ENCODE peak calls at places on chromosomes 1 and 21, in six cellular contexts. One of them, this sample, is unnamed.

GRCh38 chr1:171279234-171279633 is 30.9 kb downstream of the FMO1 start:
- DNase-seq in HT1080: no peak
- DNase-seq in heart left ventricle: no peak
- DNase-seq in foreskin keratinocyte: no peak
- DNase-seq in brain microvascular endothelial cell: no peak
- DNase-seq in suprapubic skin: no peak
- DNase-seq in this sample: no peak

GRCh38 chr1:17595602-17595925 is 56.1 kb downstream of the ARHGEF10L start:
- DNase-seq in suprapubic skin: no peak
- DNase-seq in heart left ventricle: no peak
- DNase-seq in foreskin keratinocyte: no peak
- DNase-seq in HT1080: no peak
- DNase-seq in brain microvascular endothelial cell: no peak
- DNase-seq in this sample: peak

GRCh38 chr21:27423073-27423472 is 456.2 kb upstream of the ADAMTS5 start:
- DNase-seq in foreskin keratinocyte: peak
- DNase-seq in brain microvascular endothelial cell: peak
- DNase-seq in heart left ventricle: peak
- DNase-seq in HT1080: peak
- DNase-seq in suprapubic skin: peak
- DNase-seq in this sample: no peak

GRCh38 chr21:41345934-41346685 is 15.7 kb upstream of the MX2 start:
- DNase-seq in suprapubic skin: no peak
- DNase-seq in brain microvascular endothelial cell: no peak
- DNase-seq in heart left ventricle: no peak
- DNase-seq in HT1080: no peak
- DNase-seq in foreskin keratinocyte: no peak
- DNase-seq in this sample: no peak

GRCh38 chr1:220551001-220551400 is 23.1 kb downstream of the MARK1 start:
- DNase-seq in brain microvascular endothelial cell: no peak
- DNase-seq in suprapubic skin: no peak
- DNase-seq in heart left ventricle: no peak
- DNase-seq in foreskin keratinocyte: no peak
- DNase-seq in HT1080: no peak
- DNase-seq in this sample: no peak

GRCh38 chr21:33042812-33043211 is 17.1 kb downstream of the OLIG2 start:
- DNase-seq in heart left ventricle: no peak
- DNase-seq in brain microvascular endothelial cell: peak
- DNase-seq in foreskin keratinocyte: peak
- DNase-seq in suprapubic skin: no peak
- DNase-seq in HT1080: peak
- DNase-seq in this sample: no peak

GRCh38 chr1:204359474-204360255 is at the start of gene PLEKHA6:
- DNase-seq in suprapubic skin: no peak
- DNase-seq in heart left ventricle: peak
- DNase-seq in foreskin keratinocyte: no peak
- DNase-seq in brain microvascular endothelial cell: no peak
- DNase-seq in HT1080: no peak
- DNase-seq in this sample: no peak

GRCh38 chr1:77540501-77541161 is 141.8 kb downstream of the ZZZ3 start:
- DNase-seq in HT1080: peak
- DNase-seq in brain microvascular endothelial cell: peak
- DNase-seq in heart left ventricle: no peak
- DNase-seq in foreskin keratinocyte: no peak
- DNase-seq in suprapubic skin: no peak
- DNase-seq in this sample: no peak

GRCh38 chr1:230421485-230421884 is 4.6 kb downstream of the PGBD5 start:
- DNase-seq in suprapubic skin: no peak
- DNase-seq in brain microvascular endothelial cell: no peak
- DNase-seq in heart left ventricle: no peak
- DNase-seq in HT1080: no peak
- DNase-seq in foreskin keratinocyte: no peak
- DNase-seq in this sample: no peak

GRCh38 chr1:77704736-77705135 is 22.3 kb upstream of the ZZZ3 start:
- DNase-seq in HT1080: no peak
- DNase-seq in suprapubic skin: no peak
- DNase-seq in heart left ventricle: no peak
- DNase-seq in brain microvascular endothelial cell: no peak
- DNase-seq in foreskin keratinocyte: no peak
- DNase-seq in this sample: no peak

GRCh38 chr1:94669213-94669612 is 127.7 kb upstream of the F3 start:
- DNase-seq in heart left ventricle: no peak
- DNase-seq in brain microvascular endothelial cell: no peak
- DNase-seq in suprapubic skin: no peak
- DNase-seq in HT1080: no peak
- DNase-seq in foreskin keratinocyte: no peak
- DNase-seq in this sample: no peak

GRCh38 chr1:147591993-147592392 is 50.7 kb downstream of the BCL9 start:
- DNase-seq in heart left ventricle: no peak
- DNase-seq in suprapubic skin: no peak
- DNase-seq in foreskin keratinocyte: no peak
- DNase-seq in brain microvascular endothelial cell: no peak
- DNase-seq in HT1080: no peak
- DNase-seq in this sample: no peak

This sample was measured in HT-29.